ENCODE peak calls at places on chromosomes 6 and 20, in ten cellular contexts. L, Q, J, D, U, W, O, H, N and M are unnamed samples.

GRCh38 chr6:169266746-169267629 is 13.3 kb upstream of the THBS2 start:
- DNase-seq in D (no peak), Q (no peak), U (no peak), N (peak), L (no peak), W (no peak), O (no peak), J (no peak), H (no peak), M (no peak)

GRCh38 chr6:17940151-17940791 is 47.2 kb downstream of the KIF13A start:
- DNase-seq in D (no peak), W (no peak), N (no peak), Q (no peak), J (no peak), O (no peak), L (no peak), H (no peak), U (no peak), M (no peak)

GRCh38 chr6:27472182-27472616 is 706 bp downstream of the ZNF184 start:
- DNase-seq in U (peak), L (no peak), J (peak), H (no peak), W (peak), Q (peak), O (peak), D (peak), N (peak), M (peak)

GRCh38 chr20:51311636-51312479 is 230.7 kb downstream of the NFATC2 start:
- DNase-seq in W (no peak), O (no peak), H (no peak), Q (no peak), U (no peak), N (no peak), L (no peak), D (no peak), J (no peak), M (no peak)

GRCh38 chr20:50574108-50574507 is 63.9 kb downstream of the PTPN1 start:
- DNase-seq in N (no peak), J (no peak), W (no peak), Q (no peak), O (no peak), L (no peak), D (no peak), U (no peak), H (no peak), M (no peak)

GRCh38 chr20:54174452-54175175 is 828 bp upstream of the CYP24A1 start:
- DNase-seq in N (no peak), O (no peak), W (no peak), Q (peak), U (no peak), D (no peak), L (no peak), J (no peak), H (no peak), M (no peak)

GRCh38 chr20:57695940-57696339 is 13.9 kb downstream of the PMEPA1 start:
- DNase-seq in L (no peak), Q (no peak), O (no peak), H (no peak), W (no peak), J (no peak), U (no peak), N (no peak), D (no peak), M (no peak)

GRCh38 chr6:100376103-100376502 is 88.6 kb downstream of the SIM1 start:
- DNase-seq in W (peak), D (no peak), U (no peak), J (no peak), H (no peak), O (no peak), Q (no peak), L (no peak), N (no peak), M (no peak)

GRCh38 chr20:41179961-41180360 is 42.6 kb downstream of the PLCG1 start:
- DNase-seq in U (no peak), J (no peak), H (no peak), W (no peak), O (no peak), D (no peak), Q (no peak), L (no peak), N (no peak), M (no peak)

GRCh38 chr6:122405417-122405816 is 6.0 kb downstream of the HSF2 start:
- DNase-seq in H (no peak), Q (peak), O (no peak), L (no peak), J (no peak), W (no peak), D (no peak), U (no peak), N (peak), M (no peak)

GRCh38 chr20:54654460-54654859 is 179.1 kb downstream of the DOK5 start:
- DNase-seq in L (no peak), H (no peak), O (no peak), Q (no peak), N (no peak), W (no peak), U (no peak), J (no peak), D (no peak), M (no peak)

GRCh38 chr20:32972181-32973076 is 31.8 kb downstream of the SUN5 start:
- DNase-seq in U (peak), N (no peak), O (no peak), Q (no peak), J (no peak), D (no peak), H (peak), L (no peak), W (peak), M (no peak)

GRCh38 chr6:137589067-137589848 is 95.1 kb upstream of the OLIG3 start:
- DNase-seq in L (no peak), H (peak), W (peak), D (peak), J (no peak), Q (peak), N (no peak), U (peak), O (peak), M (peak)

GRCh38 chr20:62795023-62795761 is 1.1 kb upstream of the MRGBP start:
- DNase-seq in D (no peak), U (peak), Q (peak), O (peak), L (no peak), H (peak), W (peak), J (peak), N (peak), M (peak)

GRCh38 chr6:148203970-148204369 is 138.7 kb upstream of the SASH1 start:
- DNase-seq in D (no peak), U (peak), W (peak), Q (no peak), O (no peak), N (peak), L (no peak), J (no peak), H (peak), M (no peak)

GRCh38 chr6:15065603-15066002 is 180.3 kb upstream of the JARID2 start:
- DNase-seq in N (no peak), U (no peak), W (no peak), H (no peak), D (no peak), O (no peak), J (no peak), Q (no peak), L (no peak), M (peak)

GRCh38 chr6:20583447-20583806 is 49.2 kb downstream of the CDKAL1 start:
- DNase-seq in H (no peak), L (no peak), Q (no peak), J (peak), N (no peak), O (no peak), D (no peak), U (no peak), W (no peak), M (no peak)

GRCh38 chr6:119313937-119314893 is 35.3 kb downstream of the MAN1A1 start:
- DNase-seq in H (peak), W (peak), D (no peak), O (no peak), Q (no peak), U (peak), J (no peak), L (no peak), N (no peak), M (no peak)